ENCODE peak calls at places on chromosomes 6 and 20, in four cellular contexts. One of them, this sample, is unnamed.

GRCh38 chr20:33188421-33188820 is 20.5 kb downstream of the BPIFA2 start:
- DNase-seq in DND-41: no peak
- DNase-seq in OCI-LY7: no peak
- DNase-seq in breast epithelium: no peak
- DNase-seq in this sample: no peak

GRCh38 chr6:170162011-170162770 is 128.7 kb downstream of the DLL1 start:
- DNase-seq in DND-41: no peak
- DNase-seq in OCI-LY7: no peak
- DNase-seq in breast epithelium: peak
- DNase-seq in this sample: no peak

GRCh38 chr6:152271681-152272464 is 365.3 kb downstream of the SYNE1 start:
- DNase-seq in DND-41: no peak
- DNase-seq in OCI-LY7: no peak
- DNase-seq in breast epithelium: no peak
- DNase-seq in this sample: peak

GRCh38 chr20:21251278-21251677 is 51.9 kb upstream of the XRN2 start:
- DNase-seq in DND-41: no peak
- DNase-seq in OCI-LY7: no peak
- DNase-seq in breast epithelium: no peak
- DNase-seq in this sample: no peak

GRCh38 chr20:22371843-22372242 is 212.5 kb downstream of the FOXA2 start:
- DNase-seq in DND-41: peak
- DNase-seq in OCI-LY7: peak
- DNase-seq in breast epithelium: no peak
- DNase-seq in this sample: peak

GRCh38 chr20:48238781-48239180 is 453.5 kb upstream of the SULF2 start:
- DNase-seq in DND-41: no peak
- DNase-seq in OCI-LY7: no peak
- DNase-seq in breast epithelium: no peak
- DNase-seq in this sample: no peak

GRCh38 chr6:151616600-151616999 is 122.8 kb downstream of the CCDC170 start:
- DNase-seq in DND-41: no peak
- DNase-seq in OCI-LY7: no peak
- DNase-seq in breast epithelium: no peak
- DNase-seq in this sample: no peak

GRCh38 chr6:154243793-154244768 is 112.5 kb downstream of the IPCEF1 start:
- DNase-seq in DND-41: no peak
- DNase-seq in OCI-LY7: no peak
- DNase-seq in breast epithelium: no peak
- DNase-seq in this sample: no peak

GRCh38 chr6:160071805-160072687 is 49.6 kb upstream of the SLC22A1 start:
- DNase-seq in DND-41: no peak
- DNase-seq in OCI-LY7: peak
- DNase-seq in breast epithelium: no peak
- DNase-seq in this sample: no peak

GRCh38 chr20:57432874-57433491 is 41.8 kb downstream of the RBM38 start:
- DNase-seq in DND-41: peak
- DNase-seq in OCI-LY7: peak
- DNase-seq in breast epithelium: no peak
- DNase-seq in this sample: peak

GRCh38 chr6:167826230-167827061 is at the start of gene AFDN:
- DNase-seq in DND-41: no peak
- DNase-seq in OCI-LY7: peak
- DNase-seq in breast epithelium: peak
- DNase-seq in this sample: peak

GRCh38 chr6:3748208-3748701 is 3.3 kb downstream of the PXDC1 start:
- DNase-seq in DND-41: peak
- DNase-seq in OCI-LY7: peak
- DNase-seq in breast epithelium: peak
- DNase-seq in this sample: peak

GRCh38 chr6:456358-456857 is 64.9 kb downstream of the IRF4 start:
- DNase-seq in DND-41: no peak
- DNase-seq in OCI-LY7: no peak
- DNase-seq in breast epithelium: no peak
- DNase-seq in this sample: no peak

GRCh38 chr20:46705378-46705729 is 4.1 kb upstream of the SLC2A10 start:
- DNase-seq in DND-41: no peak
- DNase-seq in OCI-LY7: no peak
- DNase-seq in breast epithelium: no peak
- DNase-seq in this sample: no peak

GRCh38 chr20:682123-682522 is 6.5 kb upstream of the SCRT2 start:
- DNase-seq in DND-41: no peak
- DNase-seq in OCI-LY7: no peak
- DNase-seq in breast epithelium: no peak
- DNase-seq in this sample: no peak

GRCh38 chr20:32564921-32565734 is 20.0 kb downstream of the NOL4L start:
- DNase-seq in DND-41: no peak
- DNase-seq in OCI-LY7: no peak
- DNase-seq in breast epithelium: no peak
- DNase-seq in this sample: no peak

GRCh38 chr6:30480536-30481156 is 8.7 kb upstream of the HLA-E start:
- DNase-seq in DND-41: peak
- DNase-seq in OCI-LY7: no peak
- DNase-seq in breast epithelium: no peak
- DNase-seq in this sample: peak

GRCh38 chr20:49288784-49289696 is 11.2 kb upstream of the ZNFX1 start:
- DNase-seq in DND-41: no peak
- DNase-seq in OCI-LY7: no peak
- DNase-seq in breast epithelium: no peak
- DNase-seq in this sample: peak

GRCh38 chr6:25257686-25258348 is 21.4 kb upstream of the CARMIL1 start:
- DNase-seq in DND-41: no peak
- DNase-seq in OCI-LY7: no peak
- DNase-seq in breast epithelium: no peak
- DNase-seq in this sample: no peak

GRCh38 chr6:121856296-121856695 is 420.9 kb downstream of the GJA1 start:
- DNase-seq in DND-41: no peak
- DNase-seq in OCI-LY7: no peak
- DNase-seq in breast epithelium: no peak
- DNase-seq in this sample: no peak

GRCh38 chr6:10401004-10401536 is 13.8 kb downstream of the TFAP2A start:
- DNase-seq in DND-41: no peak
- DNase-seq in OCI-LY7: no peak
- DNase-seq in breast epithelium: no peak
- DNase-seq in this sample: no peak

GRCh38 chr20:53769041-53769440 is 175.4 kb upstream of the ZNF217 start:
- DNase-seq in DND-41: no peak
- DNase-seq in OCI-LY7: no peak
- DNase-seq in breast epithelium: no peak
- DNase-seq in this sample: no peak

GRCh38 chr20:62236200-62236599 is 2.1 kb upstream of the OSBPL2 start:
- DNase-seq in DND-41: no peak
- DNase-seq in OCI-LY7: no peak
- DNase-seq in breast epithelium: no peak
- DNase-seq in this sample: no peak

GRCh38 chr6:134177753-134178229 is 125.4 kb upstream of the SLC2A12 start:
- DNase-seq in DND-41: no peak
- DNase-seq in OCI-LY7: no peak
- DNase-seq in breast epithelium: no peak
- DNase-seq in this sample: no peak

GRCh38 chr20:845967-846893 is 12.7 kb downstream of the FAM110A start:
- DNase-seq in DND-41: no peak
- DNase-seq in OCI-LY7: peak
- DNase-seq in breast epithelium: no peak
- DNase-seq in this sample: no peak

GRCh38 chr20:53071833-53072232 is 99.7 kb downstream of the TSHZ2 start:
- DNase-seq in DND-41: no peak
- DNase-seq in OCI-LY7: no peak
- DNase-seq in breast epithelium: no peak
- DNase-seq in this sample: no peak

GRCh38 chr6:18211338-18211737 is 53.0 kb downstream of the DEK start:
- DNase-seq in DND-41: no peak
- DNase-seq in OCI-LY7: peak
- DNase-seq in breast epithelium: no peak
- DNase-seq in this sample: peak

GRCh38 chr6:46757206-46757564 is 10.5 kb downstream of the ANKRD66 start:
- DNase-seq in DND-41: no peak
- DNase-seq in OCI-LY7: no peak
- DNase-seq in breast epithelium: no peak
- DNase-seq in this sample: no peak

GRCh38 chr6:57305112-57305511 is 12.3 kb upstream of the PRIM2 start:
- DNase-seq in DND-41: no peak
- DNase-seq in OCI-LY7: no peak
- DNase-seq in breast epithelium: no peak
- DNase-seq in this sample: no peak

GRCh38 chr6:26439552-26440125 is 665 bp upstream of the BTN3A3 start:
- DNase-seq in DND-41: peak
- DNase-seq in OCI-LY7: no peak
- DNase-seq in breast epithelium: no peak
- DNase-seq in this sample: no peak
- TF ChIP-seq CTCF in DND-41: no peak
- TF ChIP-seq CTCF in OCI-LY7: no peak
- TF ChIP-seq CTCF in breast epithelium: no peak
- TF ChIP-seq CTCF in this sample: no peak

GRCh38 chr6:45500924-45501816 is 123.4 kb upstream of the SUPT3H start:
- DNase-seq in DND-41: no peak
- DNase-seq in OCI-LY7: peak
- DNase-seq in breast epithelium: no peak
- DNase-seq in this sample: peak
- TF ChIP-seq CTCF in DND-41: no peak
- TF ChIP-seq CTCF in OCI-LY7: peak
- TF ChIP-seq CTCF in breast epithelium: no peak
- TF ChIP-seq CTCF in this sample: peak

GRCh38 chr6:13769655-13770053 is 44.7 kb downstream of the MCUR1 start:
- DNase-seq in DND-41: no peak
- DNase-seq in OCI-LY7: no peak
- DNase-seq in breast epithelium: no peak
- DNase-seq in this sample: no peak
- TF ChIP-seq CTCF in DND-41: peak
- TF ChIP-seq CTCF in OCI-LY7: peak
- TF ChIP-seq CTCF in breast epithelium: no peak
- TF ChIP-seq CTCF in this sample: no peak

GRCh38 chr6:107075951-107076381 is 39.3 kb downstream of the BEND3 start:
- DNase-seq in DND-41: no peak
- DNase-seq in OCI-LY7: peak
- DNase-seq in breast epithelium: no peak
- DNase-seq in this sample: peak
- TF ChIP-seq CTCF in DND-41: peak
- TF ChIP-seq CTCF in OCI-LY7: peak
- TF ChIP-seq CTCF in breast epithelium: no peak
- TF ChIP-seq CTCF in this sample: no peak

GRCh38 chr6:109440325-109441068 is at the start of the genes PPIL6 and SMPD2:
- DNase-seq in DND-41: peak
- DNase-seq in OCI-LY7: peak
- DNase-seq in breast epithelium: peak
- DNase-seq in this sample: peak
- TF ChIP-seq CTCF in DND-41: peak
- TF ChIP-seq CTCF in OCI-LY7: peak
- TF ChIP-seq CTCF in breast epithelium: no peak
- TF ChIP-seq CTCF in this sample: peak

GRCh38 chr20:63272105-63273078 is at the start of gene ARFGAP1:
- DNase-seq in DND-41: peak
- DNase-seq in OCI-LY7: peak
- DNase-seq in breast epithelium: peak
- DNase-seq in this sample: peak
- TF ChIP-seq CTCF in DND-41: no peak
- TF ChIP-seq CTCF in OCI-LY7: no peak
- TF ChIP-seq CTCF in breast epithelium: no peak
- TF ChIP-seq CTCF in this sample: no peak

GRCh38 chr20:9392892-9393857 is 121.2 kb upstream of the LAMP5 start:
- DNase-seq in DND-41: peak
- DNase-seq in OCI-LY7: peak
- DNase-seq in breast epithelium: no peak
- DNase-seq in this sample: peak
- TF ChIP-seq CTCF in DND-41: peak
- TF ChIP-seq CTCF in OCI-LY7: peak
- TF ChIP-seq CTCF in breast epithelium: peak
- TF ChIP-seq CTCF in this sample: peak

GRCh38 chr6:44662461-44663121 is 275.1 kb downstream of the CDC5L start:
- DNase-seq in DND-41: no peak
- DNase-seq in OCI-LY7: peak
- DNase-seq in breast epithelium: no peak
- DNase-seq in this sample: peak
- TF ChIP-seq CTCF in DND-41: no peak
- TF ChIP-seq CTCF in OCI-LY7: no peak
- TF ChIP-seq CTCF in breast epithelium: no peak
- TF ChIP-seq CTCF in this sample: no peak